ENCODE peak calls at places on chromosomes 13 and 19, in four cellular contexts. R, P, Y and O are unnamed samples.

GRCh38 chr13:113949546-113949945 is 24.3 kb downstream of the C13orf46 start:
- DNase-seq in Y (no peak), R (no peak), P (no peak), O (no peak)

GRCh38 chr13:70527553-70527952 is 419.3 kb upstream of the KLHL1 start:
- DNase-seq in P (no peak), Y (peak), R (no peak), O (no peak)

GRCh38 chr19:44111910-44112463 is 1.2 kb upstream of the ZNF225 start:
- DNase-seq in R (peak), Y (no peak), P (no peak), O (no peak)

GRCh38 chr13:35672611-35673010 is 196.1 kb upstream of the MAB21L1 start:
- DNase-seq in P (no peak), R (no peak), Y (peak), O (no peak)

GRCh38 chr13:97318532-97318931 is 96.4 kb downstream of the MBNL2 start:
- DNase-seq in Y (no peak), R (no peak), P (no peak), O (peak)

GRCh38 chr19:49856574-49857021 is 5.6 kb downstream of the PTOV1 start:
- DNase-seq in R (no peak), P (no peak), Y (no peak), O (no peak)

GRCh38 chr13:61148691-61149332 is 266.8 kb downstream of the PCDH20 start:
- DNase-seq in P (no peak), R (no peak), Y (no peak), O (no peak)

GRCh38 chr19:57355916-57356315 is 4.8 kb downstream of the ZNF304 start:
- DNase-seq in P (no peak), R (no peak), Y (no peak), O (no peak)

GRCh38 chr13:43848250-43848649 is 31.3 kb downstream of the CCDC122 start:
- DNase-seq in P (peak), R (peak), Y (no peak), O (peak)

GRCh38 chr13:51243832-51244231 is 21.6 kb downstream of the FAM124A start:
- DNase-seq in Y (no peak), P (no peak), R (no peak), O (no peak)

GRCh38 chr13:49343731-49344130 is 96.0 kb downstream of the CDADC1 start:
- DNase-seq in P (no peak), R (no peak), Y (no peak), O (no peak)

GRCh38 chr19:55198651-55199050 is 10.7 kb downstream of the PTPRH start:
- DNase-seq in R (no peak), P (no peak), Y (no peak), O (no peak)

GRCh38 chr19:16376241-16376640 is 51.6 kb downstream of the KLF2 start:
- DNase-seq in R (no peak), Y (no peak), P (no peak), O (no peak)

GRCh38 chr13:113187905-113188595 is 20.4 kb downstream of the PCID2 start:
- DNase-seq in R (no peak), P (no peak), Y (no peak), O (no peak)

GRCh38 chr13:56988543-56988942 is 152.2 kb upstream of the PRR20A start:
- DNase-seq in Y (no peak), R (no peak), P (peak), O (no peak)

GRCh38 chr13:28489536-28489935 is 5.4 kb downstream of the FLT1 start:
- DNase-seq in P (no peak), R (no peak), Y (no peak), O (peak)

GRCh38 chr13:48222358-48223015 is 10.5 kb upstream of the ITM2B start:
- DNase-seq in Y (no peak), R (peak), P (no peak), O (no peak)